ENCODE peak calls at places on chromosome 11, in ten cellular contexts. H, E, R, D, Y, Q, C, K, P and F are unnamed samples.

GRCh38 chr11:7892059-7892699 is 38.9 kb downstream of the OR10A6 start:
- DNase-seq in P (no peak), Q (no peak), E (no peak), H (no peak), Y (peak; percentile 95), D (no peak), K (no peak), C (peak; percentile 86), R (peak; percentile 11), F (no peak)

GRCh38 chr11:17763244-17763643 is 28.7 kb downstream of the KCNC1 start:
- DNase-seq in Q (no peak), K (no peak), H (no peak), R (no peak), C (no peak), D (no peak), Y (no peak), P (no peak), E (no peak), F (no peak)

GRCh38 chr11:117720061-117720511 is 76.9 kb downstream of the DSCAML1 start:
- DNase-seq in D (no peak), H (no peak), P (no peak), C (no peak), K (no peak), Q (peak; percentile 86), Y (no peak), E (no peak), R (no peak), F (peak; percentile 27)

GRCh38 chr11:58292017-58292416 is 24.0 kb upstream of the OR10W1 start:
- DNase-seq in P (no peak), H (no peak), C (no peak), Y (no peak), D (no peak), E (no peak), K (no peak), R (no peak), Q (no peak), F (no peak)

GRCh38 chr11:76605338-76606074 is 65.0 kb downstream of the LRRC32 start:
- DNase-seq in P (no peak), D (no peak), C (no peak), H (peak; percentile 13), E (no peak), K (no peak), Y (no peak), Q (no peak), R (no peak), F (no peak)

GRCh38 chr11:2442554-2442953 is 1.8 kb downstream of the TRPM5 start:
- DNase-seq in K (no peak), C (no peak), D (no peak), E (no peak), H (no peak), P (peak; percentile 9), R (no peak), Y (no peak), Q (no peak), F (no peak)

GRCh38 chr11:113103932-113104331 is 142.7 kb downstream of the NCAM1 start:
- DNase-seq in K (no peak), Y (no peak), E (no peak), Q (no peak), C (no peak), H (no peak), D (no peak), R (no peak), P (no peak), F (no peak)

GRCh38 chr11:2803186-2804057 is 82.2 kb downstream of the CDKN1C start:
- DNase-seq in Y (no peak), E (no peak), R (no peak), C (no peak), D (no peak), K (no peak), Q (no peak), P (peak; percentile 12), H (no peak), F (no peak)

GRCh38 chr11:66313321-66314185 is 3.3 kb downstream of the CD248 start:
- DNase-seq in P (no peak), Y (peak; percentile 76), E (no peak), C (peak; percentile 50), K (no peak), H (no peak), R (no peak), Q (peak; percentile 74), D (no peak), F (no peak)

GRCh38 chr11:15006139-15006759 is 34.1 kb upstream of the CALCA start:
- DNase-seq in H (no peak), D (no peak), P (no peak), Q (peak; percentile 13), Y (peak; percentile 49), R (peak; percentile 42), K (peak; percentile 47), E (peak; percentile 10), C (peak; percentile 67), F (no peak)

GRCh38 chr11:119320593-119321524 is 3.9 kb upstream of the MCAM start:
- DNase-seq in D (peak; percentile 63), P (no peak), Y (peak; percentile 71), R (peak; percentile 73), H (peak; percentile 73), C (peak; percentile 31), E (no peak), Q (peak; percentile 65), K (no peak), F (peak; percentile 59)

GRCh38 chr11:134609361-134610115 is 197.5 kb upstream of the B3GAT1 start:
- DNase-seq in R (no peak), E (no peak), K (no peak), Q (no peak), Y (no peak), D (no peak), H (no peak), P (no peak), C (no peak), F (no peak)
- TF ChIP-seq CTCF in R (no peak), E (no peak), K (no peak), Q (no peak), Y (no peak), D (no peak), H (no peak), P (no peak), C (no peak), F (no peak)

GRCh38 chr11:104164028-104164520 is at the start of gene PDGFD:
- DNase-seq in D (peak; percentile 85), R (peak; percentile 89), Y (peak; percentile 74), P (peak; percentile 85), Q (peak; percentile 91), K (no peak), C (peak; percentile 78), H (peak; percentile 53), E (peak; percentile 23), F (peak; percentile 65)

GRCh38 chr11:104165014-104165413 is 1.1 kb upstream of the PDGFD start:
- DNase-seq in Y (no peak), H (no peak), C (no peak), R (no peak), D (no peak), Q (no peak), K (no peak), P (no peak), E (no peak), F (no peak)

GRCh38 chr11:104159356-104159755 is 4.6 kb downstream of the PDGFD start:
- DNase-seq in K (no peak), R (no peak), H (no peak), E (no peak), C (no peak), P (no peak), D (no peak), Q (no peak), Y (peak; percentile 24), F (no peak)

GRCh38 chr11:104161751-104162450 is 2.0 kb downstream of the PDGFD start:
- DNase-seq in E (no peak), R (no peak), H (no peak), Q (no peak), P (no peak), K (no peak), C (peak; percentile 35), D (no peak), Y (no peak), F (no peak)

DNA sequence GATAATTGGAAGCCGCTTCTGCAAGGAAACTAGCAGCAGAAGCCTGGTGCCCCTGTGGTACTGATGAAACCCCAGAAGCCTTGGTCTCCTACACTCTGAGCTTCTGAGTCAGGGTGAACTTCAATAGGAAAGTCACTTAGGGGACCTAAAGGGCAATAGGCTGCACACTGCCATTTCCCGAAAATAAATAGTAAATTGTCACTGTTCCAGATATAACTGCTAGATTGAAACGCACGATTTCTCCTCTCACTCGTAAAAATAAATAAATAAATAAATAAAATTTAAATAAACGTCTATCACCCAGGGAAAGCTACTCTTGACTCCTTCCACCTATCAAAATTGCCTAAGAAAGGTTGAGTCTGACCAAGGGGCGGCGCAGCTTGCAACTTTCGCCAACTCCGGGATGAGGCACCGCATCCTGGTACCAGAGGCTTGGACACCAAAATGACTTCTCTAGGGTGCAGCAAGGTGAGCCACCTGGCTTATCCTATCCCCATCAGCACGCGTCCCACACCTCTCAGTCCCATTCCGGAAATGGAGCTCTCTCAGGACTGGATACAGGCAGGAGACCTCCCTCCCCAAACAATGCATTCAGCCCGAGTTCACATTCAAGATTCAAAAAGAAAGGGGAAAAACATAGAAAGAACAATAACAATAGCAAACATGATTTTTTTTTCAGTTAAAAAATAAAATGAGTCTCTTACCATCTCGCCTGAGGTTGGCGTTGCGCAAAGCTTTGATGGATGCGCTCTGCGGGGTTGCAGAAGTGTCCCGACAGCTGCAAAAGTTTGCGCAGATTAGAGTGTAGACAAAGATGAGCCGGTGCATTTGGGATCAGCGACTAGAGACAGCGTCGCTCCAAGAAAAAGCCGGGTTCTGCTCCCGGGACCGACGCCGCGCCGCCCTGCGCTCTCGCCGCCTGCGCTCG is 583 bp downstream of the PDGFD start:
- DNase-seq in E (no peak), Q (peak; percentile 59), R (peak; percentile 32), P (peak; percentile 77), H (no peak), K (no peak), Y (peak; percentile 36), D (peak; percentile 43), C (peak; percentile 55), F (peak; percentile 16)
- TF ChIP-seq CTCF in E (peak; percentile 20), Q (peak; percentile 25), R (no peak), P (no peak), H (no peak), K (no peak), Y (no peak), D (no peak), C (peak; percentile 22), F (no peak)

GRCh38 chr11:122653911-122654310 is 1.6 kb upstream of the UBASH3B start:
- DNase-seq in K (no peak), H (no peak), P (no peak), Y (peak; percentile 60), C (peak; percentile 75), R (no peak), Q (no peak), D (no peak), E (no peak), F (no peak)
- TF ChIP-seq CTCF in K (no peak), H (no peak), P (no peak), Y (no peak), C (peak; percentile 28), R (no peak), Q (peak; percentile 42), D (no peak), E (no peak), F (no peak)

GRCh38 chr11:11871991-11872401 is 30.2 kb downstream of the USP47 start:
- DNase-seq in P (no peak), D (no peak), K (no peak), H (no peak), R (no peak), Q (no peak), E (no peak), C (no peak), Y (no peak), F (no peak)

GRCh38 chr11:11880179-11880578 is 38.4 kb downstream of the USP47 start:
- DNase-seq in C (no peak), R (no peak), Y (no peak), E (no peak), D (no peak), H (no peak), Q (no peak), K (no peak), P (no peak), F (no peak)

GRCh38 chr11:11876458-11876857 is 34.7 kb downstream of the USP47 start:
- DNase-seq in H (no peak), R (no peak), Y (peak; percentile 15), K (peak; percentile 41), Q (no peak), P (no peak), E (no peak), D (peak; percentile 27), C (no peak), F (no peak)
- TF ChIP-seq CTCF in H (no peak), R (peak; percentile 10), Y (no peak), K (peak; percentile 52), Q (peak; percentile 28), P (no peak), E (peak; percentile 19), D (no peak), C (peak; percentile 9), F (peak; percentile 39)